ENCODE peak calls at places on chromosomes 7 and 10, in five cellular contexts. O is PC-3, D is HCT116, A is neural progenitor cell, W is MM.1S. N is an unnamed sample.

GRCh38 chr7:91988213-91988612 is 47.6 kb downstream of the AKAP9 start:
- DNase-seq in O (no peak), D (no peak), A (no peak), W (no peak), N (no peak)

GRCh38 chr7:16644987-16645592 is 464 bp downstream of the ANKMY2 start:
- DNase-seq in O (no peak), D (no peak), A (peak), W (no peak), N (peak)

GRCh38 chr7:157951300-157952049 is 614.7 kb downstream of the DNAJB6 start:
- DNase-seq in O (peak), D (no peak), A (no peak), W (no peak), N (no peak)

GRCh38 chr10:13346280-13346819 is 1.7 kb downstream of the SEPHS1 start:
- DNase-seq in O (peak), D (no peak), A (peak), W (no peak), N (peak)

GRCh38 chr10:86956195-86956840 is 1.1 kb downstream of the MMRN2 start:
- DNase-seq in O (no peak), D (no peak), A (no peak), W (no peak), N (no peak)

GRCh38 chr7:41814888-41815287 is 112.0 kb upstream of the INHBA start:
- DNase-seq in O (no peak), D (no peak), A (no peak), W (no peak), N (no peak)

GRCh38 chr7:149261321-149261828 is 621 bp upstream of the ZNF783 start:
- DNase-seq in O (peak), D (no peak), A (peak), W (peak), N (peak)

GRCh38 chr10:75108684-75109458 is 2.6 kb upstream of the SAMD8 start:
- DNase-seq in O (peak), D (peak), A (peak), W (no peak), N (peak)

GRCh38 chr7:120170384-120170783 is 102.6 kb upstream of the KCND2 start:
- DNase-seq in O (no peak), D (no peak), A (no peak), W (no peak), N (peak)

GRCh38 chr10:98344589-98345038 is 70.4 kb downstream of the PYROXD2 start:
- DNase-seq in O (no peak), D (no peak), A (no peak), W (no peak), N (peak)

GRCh38 chr10:49652416-49653385 is 26.8 kb upstream of the C10orf53 start:
- DNase-seq in O (no peak), D (no peak), A (no peak), W (no peak), N (no peak)

GRCh38 chr10:22620140-22620857 is 94.1 kb downstream of the PIP4K2A start:
- DNase-seq in O (peak), D (peak), A (no peak), W (no peak), N (peak)

GRCh38 chr7:133676805-133677370 is 424.0 kb downstream of the EXOC4 start:
- DNase-seq in O (no peak), D (no peak), A (no peak), W (no peak), N (peak)

DNA sequence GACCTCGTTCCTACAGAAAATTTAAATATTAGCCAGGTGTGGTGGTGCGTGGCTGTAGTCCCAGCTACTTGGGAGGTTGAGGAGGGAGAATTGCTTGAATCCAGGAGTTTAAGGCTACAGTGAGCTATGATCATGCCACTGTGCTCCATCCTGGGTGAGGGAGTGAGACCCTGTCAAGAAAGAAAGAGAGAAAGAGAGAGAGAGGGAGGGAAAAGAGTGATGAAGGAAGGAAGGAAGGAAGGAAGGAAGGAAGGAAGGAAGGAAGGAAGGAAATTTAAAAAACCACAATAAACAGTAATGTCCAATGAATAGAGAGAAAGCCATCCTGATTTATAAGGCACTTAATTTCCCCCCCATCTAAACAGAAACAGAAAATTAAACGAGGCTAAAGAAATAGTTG is 9.4 kb downstream of the MYPN start:
- DNase-seq in O (no peak), D (no peak), A (no peak), W (no peak), N (no peak)
- TF ChIP-seq EZH2phosphoT487 in O (no peak), D (no peak), A (no peak), W (no peak), N (no peak)

GRCh38 chr7:142616842-142617241 is 132.4 kb upstream of the PRSS1 start:
- DNase-seq in O (no peak), D (no peak), A (no peak), W (no peak), N (no peak)
- H3K9ac ChIP-seq in O (no peak), D (no peak), A (no peak), W (no peak), N (no peak)

DNA sequence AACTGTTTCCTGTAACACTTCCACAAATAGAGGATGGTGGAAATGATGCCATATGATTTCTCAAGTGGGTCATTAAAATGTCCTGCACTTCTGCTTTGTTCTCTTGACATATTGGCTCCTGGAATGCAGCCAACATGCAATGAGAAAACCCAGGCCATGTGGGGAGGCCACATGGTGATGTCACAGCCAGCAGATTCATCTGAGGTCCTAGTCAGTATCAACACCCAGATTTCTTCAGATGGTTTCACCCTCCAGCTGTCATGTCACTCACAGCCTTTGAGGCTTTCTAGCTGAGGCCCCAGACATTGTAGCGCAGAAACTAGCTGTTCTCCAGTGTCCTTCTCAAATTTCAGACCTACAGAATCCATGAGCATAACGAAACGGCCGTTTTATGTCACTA is 102.3 kb upstream of the NUPR2 start:
- DNase-seq in O (no peak), D (no peak), A (no peak), W (no peak), N (no peak)
- TF ChIP-seq EZH2phosphoT487 in O (no peak), D (no peak), A (no peak), W (no peak), N (no peak)

GRCh38 chr10:104350146-104350635 is 3.4 kb upstream of the CFAP58 start:
- DNase-seq in O (peak), D (peak), A (peak), W (peak), N (peak)
- H3K9ac ChIP-seq in O (peak), D (peak), A (no peak), W (peak), N (peak)